ENCODE peak calls at places on chromosome 1, in four cellular contexts. Z is mammary epithelial cell, X is HCT116, F is ovary. G is an unnamed sample.
A peak's percentile ranks its signal among the peaks of the same experiment; 100 is the strongest.

GRCh38 chr1:193179094-193179493 is 7.3 kb downstream of the B3GALT2 start:
- DNase-seq in Z (no peak), X (no peak), F (no peak), G (no peak)

GRCh38 chr1:183281039-183281438 is 95.0 kb downstream of the LAMC2 start:
- DNase-seq in Z (peak; percentile 54), X (peak; percentile 2), F (no peak), G (peak; percentile 64)

GRCh38 chr1:30101477-30102227 is 621.7 kb downstream of the MATN1 start:
- DNase-seq in Z (no peak), X (no peak), F (no peak), G (peak; percentile 49)

GRCh38 chr1:93997756-93998155 is 88.5 kb upstream of the GCLM start:
- DNase-seq in Z (no peak), X (no peak), F (no peak), G (no peak)

GRCh38 chr1:83857108-83857507 is 141.8 kb downstream of the TTLL7 start:
- DNase-seq in Z (no peak), X (no peak), F (no peak), G (no peak)

GRCh38 chr1:181127898-181128453 is 39.5 kb downstream of the IER5 start:
- DNase-seq in Z (no peak), X (no peak), F (no peak), G (no peak)

GRCh38 chr1:65180977-65181376 is 33.0 kb downstream of the AK4 start:
- DNase-seq in Z (no peak), X (no peak), F (no peak), G (no peak)

GRCh38 chr1:210262897-210263272 is 30.3 kb downstream of the SERTAD4 start:
- DNase-seq in Z (no peak), X (no peak), F (no peak), G (no peak)

GRCh38 chr1:229434005-229434640 is at the start of gene ACTA1:
- DNase-seq in Z (no peak), X (no peak), F (no peak), G (peak; percentile 63)

GRCh38 chr1:18481921-18482701 is 1.4 kb downstream of the KLHDC7A start:
- DNase-seq in Z (no peak), X (no peak), F (no peak), G (no peak)

GRCh38 chr1:220759147-220759546 is 11.0 kb downstream of the MTARC2 start:
- DNase-seq in Z (no peak), X (no peak), F (no peak), G (no peak)

GRCh38 chr1:116147972-116148371 is 36.8 kb downstream of the MAB21L3 start:
- DNase-seq in Z (no peak), X (no peak), F (no peak), G (no peak)

GRCh38 chr1:65471901-65472332 is 51.4 kb downstream of the LEPR start:
- DNase-seq in Z (no peak), X (no peak), F (no peak), G (no peak)

DNA sequence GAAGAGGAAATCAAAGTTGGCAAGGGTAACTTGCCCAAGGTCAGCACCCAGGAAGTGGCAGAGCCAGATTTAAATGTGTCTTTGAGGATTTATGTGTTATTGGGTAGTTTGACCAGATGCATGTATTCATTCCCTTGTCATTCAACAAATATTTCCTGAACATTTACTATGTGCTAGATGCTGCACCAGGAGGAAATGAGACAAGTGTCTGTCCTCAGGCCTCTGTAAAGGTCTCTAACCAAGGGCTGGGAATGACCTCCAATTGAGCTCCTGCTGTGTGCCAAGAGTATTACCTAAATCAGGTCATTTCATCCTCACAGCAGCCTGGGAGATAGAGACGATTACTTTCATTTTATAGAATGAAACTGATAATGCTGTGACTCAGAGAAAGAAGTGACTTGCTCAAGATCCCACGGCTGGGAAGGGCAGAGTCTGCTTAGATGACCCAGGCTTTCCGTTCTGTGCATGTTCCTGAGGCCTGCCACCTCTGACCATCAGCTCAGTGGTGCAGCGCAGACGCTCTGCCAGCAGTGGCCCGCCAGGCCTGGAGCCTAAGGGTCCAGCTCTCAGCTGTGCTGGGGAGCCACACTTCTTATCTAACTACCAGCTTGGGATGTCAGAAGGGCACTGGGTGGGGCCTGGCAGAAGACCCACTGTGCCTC is 3.5 kb upstream of the TTC22 start:
- DNase-seq in Z (no peak), X (no peak), F (no peak), G (no peak)
- H3K4me1 ChIP-seq in Z (peaks cover 39% of the 10 kb centered on the region), X (peaks cover 10% of the 10 kb centered on the region), F (no peaks in the 10 kb centered on the region), G (peaks cover 5% of the 10 kb centered on the region)

DNA sequence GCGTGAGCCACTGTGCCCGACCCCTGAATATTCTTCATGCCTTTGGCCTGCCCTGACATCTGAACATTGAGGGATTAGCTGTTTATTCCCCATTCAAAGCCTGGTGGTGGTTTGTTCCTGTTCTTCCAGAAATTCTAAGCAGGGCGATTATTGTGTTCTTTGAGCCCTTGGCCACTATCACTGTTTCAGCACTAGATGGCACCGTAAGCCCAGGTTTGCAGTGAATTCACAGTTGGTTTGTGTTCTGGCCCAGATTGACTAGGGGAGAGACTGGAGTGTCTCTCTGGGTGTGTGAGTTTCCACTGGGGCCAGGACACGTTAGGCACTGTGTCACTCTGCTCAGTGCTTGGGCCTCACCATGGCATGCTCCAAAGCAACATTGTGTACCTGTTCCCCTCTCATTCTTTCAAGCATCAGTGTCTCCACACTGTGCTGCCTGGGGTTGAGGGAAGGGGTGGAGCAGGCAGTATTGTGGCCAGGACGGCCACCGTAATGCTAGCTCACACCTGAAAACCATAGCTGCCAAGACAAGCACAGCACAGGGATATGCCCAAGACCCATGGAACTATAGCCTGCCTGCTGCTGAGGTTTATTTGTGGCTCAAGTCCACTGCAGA is 52.7 kb downstream of the PKN2 start:
- DNase-seq in Z (peak; percentile 54), X (peak; percentile 23), F (no peak), G (no peak)
- TF ChIP-seq CTCF in Z (peak; percentile 83), X (peak; percentile 80), F (no peak), G (peak; percentile 27)

GRCh38 chr1:225631041-225631663 is 21.8 kb downstream of the ENAH start:
- DNase-seq in Z (no peak), X (no peak), F (no peak), G (no peak)
- H3K4me1 ChIP-seq in Z (no peaks in the 10 kb centered on the region), X (peaks cover 8% of the 10 kb centered on the region), F (peaks cover 12% of the 10 kb centered on the region), G (peaks cover 32% of the 10 kb centered on the region)

GRCh38 chr1:175423605-175424004 is 231.0 kb upstream of the KIAA0040 start:
- DNase-seq in Z (no peak), X (no peak), F (no peak), G (no peak)

GRCh38 chr1:175422122-175422521 is 229.5 kb upstream of the KIAA0040 start:
- DNase-seq in Z (no peak), X (no peak), F (no peak), G (no peak)

GRCh38 chr1:175427625-175428024 is 235.0 kb upstream of the KIAA0040 start:
- DNase-seq in Z (no peak), X (no peak), F (no peak), G (no peak)
- TF ChIP-seq CTCF in Z (no peak), X (no peak), F (no peak), G (no peak)

GRCh38 chr1:200891774-200892157 is 2.9 kb upstream of the INAVA start:
- DNase-seq in Z (no peak), X (no peak), F (no peak), G (no peak)

GRCh38 chr1:200892546-200892945 is 2.2 kb upstream of the INAVA start:
- DNase-seq in Z (no peak), X (no peak), F (no peak), G (no peak)

GRCh38 chr1:200892958-200893357 is 1.7 kb upstream of the INAVA start:
- DNase-seq in Z (no peak), X (no peak), F (no peak), G (no peak)

GRCh38 chr1:200894712-200895447 is at the start of gene INAVA:
- DNase-seq in Z (peak; percentile 86), X (peak; percentile 53), F (no peak), G (no peak)

DNA sequence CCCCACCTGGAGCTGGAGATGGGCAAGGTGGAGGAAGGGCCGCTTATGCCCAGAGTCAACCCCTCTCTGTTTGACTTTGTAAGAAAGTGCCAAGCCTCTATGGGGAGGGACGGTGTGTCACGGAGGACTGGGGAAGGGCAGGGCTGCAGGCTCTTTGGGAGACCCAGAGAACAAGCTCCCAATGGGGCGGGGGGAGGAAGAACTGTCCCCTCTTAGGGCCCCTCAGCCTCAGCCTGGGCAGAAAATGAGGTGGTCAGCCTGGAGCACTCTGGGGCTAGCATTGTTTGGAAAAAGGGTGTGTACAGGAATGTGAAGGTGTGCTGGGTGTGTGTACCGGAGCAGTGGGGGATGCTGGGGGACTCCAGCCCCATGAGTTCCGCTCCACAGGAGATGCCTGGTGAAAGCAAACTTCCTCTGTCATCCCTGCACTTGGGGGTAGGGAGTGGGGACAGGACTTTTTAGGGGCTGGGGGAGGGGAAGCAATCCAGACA is 1.2 kb upstream of the INAVA start:
- DNase-seq in Z (no peak), X (no peak), F (no peak), G (no peak)
- H3K4me1 ChIP-seq in Z (peaks cover 57% of the 10 kb centered on the region), X (peaks cover 47% of the 10 kb centered on the region), F (no peaks in the 10 kb centered on the region), G (peaks cover 11% of the 10 kb centered on the region)

GRCh38 chr1:25246600-25247023 is 642 bp downstream of the RSRP1 start:
- DNase-seq in Z (no peak), X (no peak), F (peak; percentile 68), G (peak; percentile 72)
- TF ChIP-seq CTCF in Z (no peak), X (no peak), F (no peak), G (no peak)

GRCh38 chr1:37851271-37851670 is 8.1 kb downstream of the MTF1 start:
- DNase-seq in Z (no peak), X (no peak), F (no peak), G (no peak)
- H3K4me1 ChIP-seq in Z (no peaks in the 10 kb centered on the region), X (no peaks in the 10 kb centered on the region), F (peaks cover 18% of the 10 kb centered on the region), G (peaks cover 26% of the 10 kb centered on the region)